ENCODE peak calls at places on chromosomes 5 and 9, in ten cellular contexts. N is AG10803, G is endothelial cell of umbilical vein, O is left ventricle myocardium inferior, W is PC-3, I is dorsolateral prefrontal cortex, V is WERI-Rb-1, F is lower lobe of right lung, E is heart left ventricle, S is prostate gland. A is an unnamed sample.

GRCh38 chr9:79768199-79768598 is 196.4 kb downstream of the TLE4 start:
- DNase-seq in N (peak; percentile 11), G (no peak), W (no peak), I (no peak), O (no peak), V (peak; percentile 62), S (no peak), E (no peak), F (no peak), A (peak; percentile 32)

GRCh38 chr9:136614967-136615623 is 47.6 kb upstream of the EGFL7 start:
- DNase-seq in W (no peak), N (no peak), F (no peak), E (no peak), O (peak; percentile 20), V (peak; percentile 69), G (peak; percentile 23), S (peak; percentile 89), I (no peak), A (no peak)

GRCh38 chr5:68149189-68149588 is 66.4 kb upstream of the PIK3R1 start:
- DNase-seq in E (no peak), G (no peak), W (no peak), F (no peak), O (no peak), S (no peak), I (no peak), V (no peak), N (peak; percentile 82), A (peak; percentile 59)

GRCh38 chr5:177498013-177498847 is 826 bp upstream of the PDLIM7 start:
- DNase-seq in W (peak; percentile 29), F (no peak), I (no peak), V (no peak), E (peak; percentile 59), S (no peak), N (no peak), O (peak; percentile 56), G (no peak), A (no peak)

GRCh38 chr9:106583751-106584150 is 279.2 kb upstream of the ZNF462 start:
- DNase-seq in V (no peak), F (no peak), S (peak; percentile 39), I (no peak), N (no peak), W (peak; percentile 63), G (no peak), O (no peak), E (no peak), A (no peak)

GRCh38 chr9:3205421-3206095 is 320.2 kb downstream of the RFX3 start:
- DNase-seq in W (no peak), N (no peak), V (no peak), F (no peak), I (no peak), G (no peak), O (no peak), E (no peak), S (no peak), A (no peak)

GRCh38 chr5:150619359-150620230 is 20.9 kb upstream of the SYNPO start:
- DNase-seq in I (peak; percentile 70), O (peak; percentile 81), G (peak; percentile 71), W (no peak), V (no peak), S (no peak), N (peak; percentile 76), F (no peak), E (peak; percentile 93), A (no peak)

GRCh38 chr5:99004960-99005359 is 76.2 kb upstream of the CHD1 start:
- DNase-seq in G (no peak), O (no peak), F (no peak), E (no peak), N (no peak), I (no peak), W (no peak), S (no peak), V (no peak), A (no peak)

GRCh38 chr9:108687360-108687981 is 168.3 kb downstream of the ACTL7B start:
- DNase-seq in S (no peak), O (no peak), F (no peak), V (no peak), W (no peak), E (no peak), N (peak; percentile 68), I (no peak), G (no peak), A (no peak)

GRCh38 chr9:131804826-131805225 is 65.0 kb upstream of the RAPGEF1 start:
- DNase-seq in V (no peak), G (no peak), F (no peak), W (no peak), O (no peak), E (no peak), S (no peak), N (no peak), I (no peak), A (no peak)

GRCh38 chr9:112404367-112404979 is 24.6 kb downstream of the HSDL2 start:
- DNase-seq in G (no peak), I (no peak), N (peak; percentile 72), V (no peak), S (no peak), E (no peak), O (no peak), W (no peak), F (no peak), A (peak; percentile 19)

GRCh38 chr5:139671096-139671841 is 23.1 kb downstream of the CXXC5 start:
- DNase-seq in E (no peak), O (peak; percentile 47), F (no peak), W (no peak), I (peak; percentile 90), G (no peak), N (no peak), S (no peak), V (no peak), A (no peak)

GRCh38 chr5:62143268-62144229 is 162.5 kb upstream of the KIF2A start:
- DNase-seq in G (peak; percentile 33), I (no peak), O (no peak), N (peak; percentile 19), F (no peak), W (peak; percentile 54), S (no peak), E (no peak), V (no peak), A (peak; percentile 57)

DNA sequence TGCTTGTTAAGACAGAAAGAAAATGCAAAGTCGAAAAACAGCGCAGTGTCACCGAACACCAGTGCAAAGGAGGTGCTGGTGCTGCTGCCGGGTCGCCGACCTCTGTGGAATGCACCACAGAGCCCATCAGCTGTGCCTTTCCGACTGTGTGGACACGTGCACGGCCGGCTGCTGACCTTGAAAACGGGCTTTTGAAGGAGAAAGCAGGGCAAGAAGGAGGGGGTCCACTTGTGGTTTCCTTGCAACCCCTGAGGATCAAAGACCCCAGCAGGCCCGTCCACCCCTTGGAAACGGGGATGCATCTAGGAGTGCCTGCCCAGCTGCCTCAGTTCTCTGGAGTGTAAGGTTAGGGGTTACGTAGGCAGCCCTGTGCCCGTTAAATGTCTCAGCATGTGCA is 6.2 kb upstream of the OLFM1 start:
- DNase-seq in S (no peak), V (no peak), G (no peak), N (no peak), I (peak; percentile 2), W (no peak), E (no peak), F (peak; percentile 31), O (no peak), A (no peak)
- TF ChIP-seq CTCF in S (no peak), V (no peak), G (no peak), N (no peak), I (no peak), W (no peak), E (no peak), F (no peak), O (no peak), A (no peak)

GRCh38 chr9:38622083-38622674 is 1.8 kb upstream of the ANKRD18A start:
- DNase-seq in O (no peak), W (peak; percentile 59), V (peak; percentile 58), G (no peak), N (no peak), F (no peak), I (peak; percentile 26), E (no peak), S (peak; percentile 16), A (no peak)

GRCh38 chr9:38622961-38623360 is 2.6 kb upstream of the ANKRD18A start:
- DNase-seq in G (no peak), V (no peak), N (no peak), W (no peak), F (no peak), I (no peak), S (no peak), O (no peak), E (no peak), A (no peak)

GRCh38 chr9:38619556-38620447 is 594 bp downstream of the ANKRD18A start:
- DNase-seq in F (peak; percentile 56), E (peak; percentile 28), S (peak; percentile 19), O (no peak), N (no peak), V (peak; percentile 38), G (no peak), W (peak; percentile 14), I (no peak), A (no peak)

GRCh38 chr9:38620483-38621433 is at the start of gene ANKRD18A:
- DNase-seq in V (peak; percentile 93), G (peak; percentile 57), O (peak; percentile 72), E (peak; percentile 79), S (peak; percentile 84), I (peak; percentile 69), F (peak; percentile 93), N (peak; percentile 30), W (peak; percentile 92), A (peak; percentile 30)

DNA sequence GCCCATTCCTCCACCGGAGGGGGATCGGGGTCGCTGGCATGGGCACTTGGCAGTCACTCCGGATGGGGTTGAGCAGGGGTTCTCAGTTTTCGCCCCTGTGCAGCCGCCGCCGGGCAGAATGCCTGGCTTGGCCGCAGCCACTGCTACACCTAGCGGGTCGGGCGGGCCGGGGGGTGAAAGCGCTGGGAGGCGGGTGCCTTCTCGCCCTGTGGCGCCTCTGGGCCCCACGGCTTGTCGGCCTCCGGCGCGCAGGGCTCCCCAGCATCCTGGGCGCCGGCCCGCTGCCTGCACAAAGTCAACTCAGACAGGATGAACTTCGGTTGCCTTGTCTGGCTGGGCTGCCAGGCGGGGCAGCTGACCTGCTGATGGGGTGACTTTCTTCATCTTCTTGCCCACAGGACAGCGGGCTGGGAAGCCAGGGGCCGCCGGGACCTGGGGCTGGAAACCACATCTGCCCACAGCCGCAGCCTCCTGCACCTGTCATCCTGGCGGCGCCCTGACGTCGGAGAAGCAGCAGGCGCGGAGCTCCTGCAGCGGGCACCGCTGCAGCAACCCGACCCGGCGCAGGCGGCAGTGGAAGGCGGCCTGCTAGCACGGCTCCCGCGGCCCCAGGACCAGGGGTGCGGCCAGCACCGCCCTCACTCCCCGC is 1.2 kb upstream of the ANKRD18A start:
- DNase-seq in F (peak; percentile 61), W (peak; percentile 31), I (no peak), G (no peak), N (no peak), V (peak; percentile 28), O (no peak), S (peak; percentile 19), E (no peak), A (no peak)
- H3K4me3 ChIP-seq in F (peak overlapping the region; percentile 61), W (peak overlapping the region; percentile 82), I (peak overlapping the region; percentile 58), G (peak overlapping the region; percentile 41), N (no peak overlapping the region), V (peak overlapping the region; percentile 80), O (peak overlapping the region; percentile 67), S (peak overlapping the region; percentile 44), E (peak overlapping the region; percentile 48), A (no peak overlapping the region)

GRCh38 chr9:93826209-93826608 is 128.9 kb downstream of the BARX1 start:
- DNase-seq in N (no peak), S (no peak), V (peak; percentile 7), F (peak; percentile 47), E (no peak), I (no peak), W (no peak), G (no peak), O (no peak), A (no peak)
- TF ChIP-seq CTCF in N (no peak), S (no peak), V (no peak), F (peak; percentile 35), E (no peak), I (no peak), W (no peak), G (peak; percentile 53), O (no peak), A (no peak)

GRCh38 chr9:38026840-38027527 is 42.0 kb downstream of the SHB start:
- DNase-seq in I (no peak), G (no peak), W (no peak), O (no peak), F (no peak), V (no peak), S (no peak), E (no peak), N (no peak), A (no peak)
- H3K4me3 ChIP-seq in I (no peak overlapping the region), G (no peak overlapping the region), W (peak overlapping the region; percentile 6), O (no peak overlapping the region), F (no peak overlapping the region), V (no peak overlapping the region), S (no peak overlapping the region), E (no peak overlapping the region), N (no peak overlapping the region), A (no peak overlapping the region)

A was measured in fibroblast of the aortic adventitia.